ENCODE peak calls at places on chromosomes 16 and 17, in seven cellular contexts. N is fibroblast of villous mesenchyme; T is ELR; W is activated CD4-positive, alpha-beta T cell treated with anti-CD3 and anti-CD28 coated beads for 24 hours; R is SW 1271; E is aorta; U is stimulated activated CD4-positive, alpha-beta T cell treated with anti-CD3 and anti-CD28 coated beads, TNF-alpha, amount 100 ng/mL, for 48 hours. A is an unnamed sample.

GRCh38 chr17:1977583-1978395 is 47.3 kb downstream of the RTN4RL1 start:
- DNase-seq in N (no peak), T (no peak), W (no peak), R (no peak), E (no peak), U (no peak), A (no peak)

GRCh38 chr17:15124746-15125145 is 140.4 kb downstream of the PMP22 start:
- DNase-seq in N (no peak), T (peak; percentile 36), W (no peak), R (no peak), E (no peak), U (no peak), A (no peak)

GRCh38 chr16:69942099-69942491 is 9.0 kb upstream of the CLEC18A start:
- DNase-seq in N (no peak), T (no peak), W (no peak), R (no peak), E (peak; percentile 79), U (no peak), A (no peak)

GRCh38 chr17:48671697-48672171 is 45.6 kb upstream of the HOXB9 start:
- DNase-seq in N (peak; percentile 76), T (peak; percentile 84), W (peak; percentile 64), R (peak; percentile 66), E (peak; percentile 94), U (peak; percentile 41), A (peak; percentile 69)

GRCh38 chr16:29686740-29687327 is 7.9 kb downstream of the QPRT start:
- DNase-seq in N (no peak), T (no peak), W (no peak), R (no peak), E (no peak), U (no peak), A (peak; percentile 34)

GRCh38 chr16:20660325-20660724 is 37.2 kb downstream of the ACSM1 start:
- DNase-seq in N (no peak), T (no peak), W (no peak), R (no peak), E (no peak), U (no peak), A (no peak)

GRCh38 chr17:19812407-19812806 is 55.3 kb downstream of the ULK2 start:
- DNase-seq in N (peak; percentile 26), T (peak; percentile 12), W (no peak), R (peak; percentile 15), E (no peak), U (no peak), A (no peak)

GRCh38 chr17:78375401-78376079 is 2.9 kb upstream of the PGS1 start:
- DNase-seq in N (peak; percentile 97), T (peak; percentile 97), W (no peak), R (no peak), E (peak; percentile 89), U (no peak), A (peak; percentile 97)

GRCh38 chr17:63930951-63931575 is 1.1 kb downstream of the CD79B start:
- DNase-seq in N (no peak), T (peak; percentile 32), W (no peak), R (no peak), E (no peak), U (no peak), A (no peak)

GRCh38 chr17:69870751-69871199 is 204.2 kb upstream of the KCNJ16 start:
- DNase-seq in N (peak; percentile 60), T (peak; percentile 77), W (no peak), R (no peak), E (no peak), U (no peak), A (peak; percentile 78)

GRCh38 chr17:8664426-8665105 is 34.0 kb upstream of the MYH10 start:
- DNase-seq in N (no peak), T (no peak), W (no peak), R (no peak), E (no peak), U (no peak), A (peak; percentile 72)

GRCh38 chr16:50403491-50403890 is 34.7 kb upstream of the BRD7 start:
- DNase-seq in N (no peak), T (no peak), W (no peak), R (no peak), E (peak; percentile 82), U (no peak), A (no peak)

GRCh38 chr16:81623365-81624102 is 155.6 kb upstream of the PLCG2 start:
- DNase-seq in N (peak; percentile 59), T (peak; percentile 66), W (peak; percentile 35), R (peak; percentile 26), E (no peak), U (no peak), A (peak; percentile 54)

GRCh38 chr16:154223-155030 is 2.0 kb downstream of the HBZ start:
- DNase-seq in N (peak; percentile 50), T (no peak), W (no peak), R (no peak), E (peak; percentile 67), U (no peak), A (no peak)